ENCODE peak calls at places on chromosomes 11 and 22, in eight cellular contexts. K is tibial artery, X is H9, Q is Calu3, U is DND-41, F is cardiac fibroblast, R is left ventricle myocardium inferior, Z is nephron progenitor cell. H is an unnamed sample.

GRCh38 chr22:44583854-44584253 is 85.8 kb upstream of the RTL6 start:
- DNase-seq in X (peak; percentile 51), Z (no peak), R (peak; percentile 7), Q (no peak), F (no peak), K (peak; percentile 51), U (no peak), H (no peak)

GRCh38 chr22:28976588-28976987 is 85.0 kb downstream of the C22orf31 start:
- DNase-seq in Z (no peak), K (no peak), R (no peak), F (peak; percentile 61), U (no peak), Q (no peak), X (no peak), H (no peak)

GRCh38 chr11:112931686-112932085 is 29.5 kb upstream of the NCAM1 start:
- DNase-seq in R (no peak), U (no peak), Z (no peak), F (no peak), K (no peak), X (no peak), Q (no peak), H (no peak)

GRCh38 chr22:39308614-39309363 is 10.6 kb downstream of the RPL3 start:
- DNase-seq in Q (peak; percentile 79), U (no peak), X (peak; percentile 43), Z (no peak), F (peak; percentile 93), K (peak; percentile 90), R (no peak), H (no peak)

GRCh38 chr11:825366-826231 is 2.1 kb upstream of the CRACR2B start:
- DNase-seq in F (no peak), Z (no peak), X (no peak), R (no peak), K (no peak), Q (no peak), U (no peak), H (no peak)

GRCh38 chr22:43435851-43436535 is 24.2 kb downstream of the MPPED1 start:
- DNase-seq in K (peak; percentile 27), X (peak; percentile 27), U (no peak), F (no peak), Q (peak; percentile 38), R (no peak), Z (no peak), H (no peak)

GRCh38 chr22:25896098-25896497 is 154.1 kb downstream of the MYO18B start:
- DNase-seq in U (no peak), F (no peak), Q (no peak), K (no peak), R (no peak), X (no peak), Z (no peak), H (no peak)

GRCh38 chr11:12139144-12139881 is 28.9 kb downstream of the MICAL2 start:
- DNase-seq in R (no peak), F (peak; percentile 94), Z (no peak), X (no peak), Q (no peak), K (peak; percentile 75), U (no peak), H (no peak)

GRCh38 chr11:45176996-45177395 is 30.6 kb downstream of the PRDM11 start:
- DNase-seq in X (no peak), K (no peak), R (no peak), Z (no peak), F (no peak), Q (peak; percentile 32), U (no peak), H (no peak)

GRCh38 chr11:18731949-18732821 is 6.2 kb upstream of the IGSF22 start:
- DNase-seq in Q (peak; percentile 68), U (peak; percentile 73), R (peak; percentile 55), F (peak; percentile 55), K (no peak), X (peak; percentile 67), Z (peak; percentile 78), H (peak; percentile 82)

GRCh38 chr11:102799656-102800339 is 1.8 kb upstream of the MMP1 start:
- DNase-seq in Q (no peak), F (no peak), Z (no peak), U (no peak), R (no peak), X (no peak), K (no peak), H (no peak)

GRCh38 chr11:61293869-61294716 is 1.0 kb downstream of the VWCE start:
- DNase-seq in K (peak; percentile 77), Q (peak; percentile 21), Z (peak; percentile 66), F (peak; percentile 70), R (peak; percentile 58), X (peak; percentile 50), U (peak; percentile 37), H (peak; percentile 80)

GRCh38 chr11:86938900-86939880 is 16.0 kb downstream of the FZD4 start:
- DNase-seq in U (no peak), F (peak; percentile 77), Z (no peak), X (no peak), R (no peak), Q (no peak), K (no peak), H (no peak)

GRCh38 chr11:22169833-22170232 is 23.1 kb upstream of the ANO5 start:
- DNase-seq in U (no peak), Q (no peak), K (no peak), Z (no peak), R (no peak), F (peak; percentile 9), X (no peak), H (no peak)

GRCh38 chr11:12288212-12288933 is 89.0 kb upstream of the PARVA start:
- DNase-seq in R (peak; percentile 75), F (peak; percentile 96), Q (peak; percentile 88), U (peak; percentile 66), Z (peak; percentile 89), K (peak; percentile 93), X (peak; percentile 89), H (peak; percentile 69)

GRCh38 chr22:29702025-29702930 is 17.5 kb upstream of the CABP7 start:
- DNase-seq in R (no peak), K (no peak), Z (no peak), X (no peak), F (no peak), Q (peak; percentile 29), U (no peak), H (no peak)

GRCh38 chr11:120400564-120401364 is 64.6 kb downstream of the ARHGEF12 start:
- DNase-seq in F (peak; percentile 93), X (no peak), R (no peak), U (no peak), Z (no peak), K (no peak), Q (peak; percentile 33), H (no peak)

GRCh38 chr22:33272866-33273265 is 214.7 kb upstream of the SYN3 start:
- DNase-seq in R (no peak), Z (no peak), Q (no peak), U (no peak), K (no peak), X (no peak), F (no peak), H (no peak)

GRCh38 chr22:33272180-33272579 is 214.0 kb upstream of the SYN3 start:
- DNase-seq in F (no peak), R (no peak), K (no peak), Q (no peak), Z (no peak), X (no peak), U (no peak), H (no peak)

GRCh38 chr22:33274214-33274828 is 216.1 kb upstream of the SYN3 start:
- DNase-seq in Z (peak; percentile 44), R (no peak), F (peak; percentile 2), X (peak; percentile 71), Q (peak; percentile 34), K (no peak), U (peak; percentile 30), H (peak; percentile 44)

GRCh38 chr22:33270596-33270995 is 212.4 kb upstream of the SYN3 start:
- DNase-seq in Z (no peak), Q (no peak), K (no peak), F (no peak), X (no peak), U (no peak), R (no peak), H (no peak)

GRCh38 chr22:33271390-33272161 is 213.4 kb upstream of the SYN3 start:
- DNase-seq in Z (no peak), K (peak; percentile 90), R (peak; percentile 67), Q (no peak), F (peak; percentile 56), U (no peak), X (no peak), H (no peak)
- TF ChIP-seq CTCF in Z (no peak), K (peak; percentile 19), R (peak; percentile 32), Q (no peak), F (no peak), U (no peak), X (no peak), H (no peak)

GRCh38 chr22:27400811-27401210 is 400.7 kb downstream of the MN1 start:
- DNase-seq in F (no peak), X (no peak), U (no peak), Q (no peak), K (no peak), Z (no peak), R (no peak), H (no peak)

GRCh38 chr22:27397948-27398330 is 403.6 kb downstream of the MN1 start:
- DNase-seq in R (peak; percentile 81), U (no peak), K (peak; percentile 77), Q (no peak), F (peak; percentile 88), Z (no peak), X (no peak), H (no peak)

GRCh38 chr22:27397036-27397947 is 404.3 kb downstream of the MN1 start:
- DNase-seq in Q (no peak), Z (no peak), K (no peak), U (no peak), R (no peak), X (no peak), F (peak; percentile 52), H (no peak)

GRCh38 chr22:27399161-27399560 is 402.4 kb downstream of the MN1 start:
- DNase-seq in U (no peak), F (peak; percentile 30), R (no peak), Z (no peak), X (no peak), Q (no peak), K (no peak), H (no peak)

GRCh38 chr22:27401321-27401720 is 400.2 kb downstream of the MN1 start:
- DNase-seq in Z (no peak), U (no peak), K (no peak), X (no peak), Q (no peak), R (no peak), F (peak; percentile 5), H (no peak)
- TF ChIP-seq CTCF in Z (no peak), U (no peak), K (no peak), X (no peak), Q (no peak), R (no peak), F (no peak), H (no peak)

DNA sequence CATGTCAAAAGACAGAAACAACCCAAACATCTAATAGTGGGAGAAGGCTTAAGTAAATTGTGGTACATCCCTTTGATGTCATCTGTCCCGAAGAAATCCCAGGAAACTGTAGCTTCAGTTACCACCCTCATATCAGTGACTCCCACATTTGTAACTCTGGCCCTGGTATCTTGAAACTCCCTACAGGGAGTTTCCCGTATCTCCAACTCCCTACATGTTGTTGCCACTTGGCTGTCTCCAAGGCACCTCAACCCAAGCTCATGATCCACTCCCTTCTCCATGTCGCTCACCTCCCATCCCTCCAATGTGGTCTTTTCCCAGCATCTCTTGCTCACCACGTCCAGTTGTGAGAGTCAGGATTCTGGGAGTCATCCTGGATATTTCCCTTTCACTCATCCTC is 68.1 kb downstream of the CACNG2 start:
- DNase-seq in R (no peak), K (no peak), U (no peak), Z (no peak), F (no peak), Q (no peak), X (no peak), H (no peak)
- TF ChIP-seq CTCF in R (no peak), K (no peak), U (no peak), Z (no peak), F (no peak), Q (no peak), X (no peak), H (no peak)

GRCh38 chr11:55942785-55943392 is 6.7 kb upstream of the OR5I1 start:
- DNase-seq in Z (no peak), U (no peak), F (peak; percentile 33), X (no peak), K (no peak), Q (peak; percentile 14), R (no peak), H (no peak)
- TF ChIP-seq CTCF in Z (peak; percentile 63), U (peak; percentile 70), F (peak; percentile 37), X (peak; percentile 80), K (no peak), Q (peak; percentile 12), R (peak; percentile 48), H (peak; percentile 37)